ENCODE peak calls at places on chromosomes 12 and 14, in seven cellular contexts. V is H1, T is H9, J is HCT116, I is IMR-90, E is osteoblast, S is fibroblast of lung. O is an unnamed sample.

GRCh38 chr14:100623961-100624360 is 36.7 kb upstream of the BEGAIN start:
- DNase-seq in I (no peak), T (no peak), E (no peak), S (no peak), V (no peak), J (no peak), O (no peak)

GRCh38 chr12:7042847-7043246 is 17.7 kb upstream of the C1S start:
- DNase-seq in S (peak; percentile 16), V (no peak), T (no peak), I (peak; percentile 29), E (peak; percentile 84), J (peak; percentile 56), O (peak; percentile 70)

GRCh38 chr14:100531152-100531551 is 56.1 kb downstream of the BEGAIN start:
- DNase-seq in T (no peak), I (no peak), J (no peak), E (peak; percentile 76), S (no peak), V (no peak), O (no peak)

GRCh38 chr12:130204441-130204840 is 42.2 kb downstream of the FZD10 start:
- DNase-seq in E (no peak), J (no peak), I (no peak), T (no peak), V (no peak), S (no peak), O (no peak)

GRCh38 chr12:13152281-13152680 is 44.2 kb upstream of the EMP1 start:
- DNase-seq in I (no peak), E (no peak), V (no peak), S (no peak), T (no peak), J (no peak), O (no peak)

GRCh38 chr14:47917344-47917954 is 242.0 kb upstream of the MDGA2 start:
- DNase-seq in S (peak; percentile 25), J (peak; percentile 28), E (no peak), T (peak; percentile 29), I (peak; percentile 13), V (peak; percentile 21), O (peak; percentile 77)

GRCh38 chr12:95574799-95575452 is 23.6 kb upstream of the USP44 start:
- DNase-seq in S (peak; percentile 32), I (peak; percentile 64), E (peak; percentile 58), V (no peak), J (peak; percentile 49), T (no peak), O (peak; percentile 79)

GRCh38 chr12:76020731-76021672 is 10.6 kb downstream of the PHLDA1 start:
- DNase-seq in J (peak; percentile 84), V (no peak), S (peak; percentile 99), E (peak; percentile 82), T (no peak), I (peak; percentile 99), O (no peak)

GRCh38 chr14:35384386-35385041 is 20.0 kb downstream of the NFKBIA start:
- DNase-seq in E (peak; percentile 91), V (no peak), I (peak; percentile 99), J (no peak), T (no peak), S (peak; percentile 96), O (no peak)

GRCh38 chr12:44000309-44000952 is 164.6 kb downstream of the TMEM117 start:
- DNase-seq in J (peak; percentile 60), I (peak; percentile 31), S (peak; percentile 25), T (peak; percentile 86), V (peak; percentile 56), E (peak; percentile 58), O (peak; percentile 89)

GRCh38 chr12:34397591-34398365 is 375.5 kb downstream of the ALG10 start:
- DNase-seq in S (no peak), T (peak; percentile 10), I (no peak), V (no peak), E (no peak), J (no peak), O (no peak)

GRCh38 chr14:55104051-55104954 is 24.7 kb upstream of the LGALS3 start:
- DNase-seq in J (no peak), E (no peak), I (no peak), S (no peak), T (no peak), V (no peak), O (no peak)

GRCh38 chr14:47276931-47277330 is 398.5 kb downstream of the MDGA2 start:
- DNase-seq in J (no peak), E (no peak), I (no peak), V (no peak), T (no peak), S (no peak), O (peak; percentile 6)

GRCh38 chr14:76977793-76978730 is 50.4 kb downstream of the IRF2BPL start:
- DNase-seq in I (peak; percentile 91), T (no peak), S (peak; percentile 62), V (no peak), J (no peak), E (no peak), O (no peak)

GRCh38 chr12:20369164-20370000 is 1.0 kb downstream of the PDE3A start:
- DNase-seq in V (peak; percentile 5), T (peak; percentile 75), J (no peak), S (peak; percentile 76), E (peak; percentile 88), I (peak; percentile 39), O (peak; percentile 79)

GRCh38 chr12:103742349-103742784 is 98.7 kb downstream of the NT5DC3 start:
- DNase-seq in T (no peak), I (no peak), J (no peak), V (no peak), S (peak; percentile 25), E (no peak), O (peak; percentile 3)

GRCh38 chr12:105079011-105079570 is 5.2 kb downstream of the ALDH1L2 start:
- DNase-seq in E (no peak), T (no peak), S (no peak), J (no peak), V (no peak), I (no peak), O (no peak)

GRCh38 chr12:26121323-26121740 is 3.5 kb downstream of the BHLHE41 start:
- DNase-seq in I (no peak), J (no peak), V (no peak), E (no peak), S (peak; percentile 24), T (no peak), O (peak; percentile 72)

GRCh38 chr14:99093532-99094517 is 178.2 kb downstream of the BCL11B start:
- DNase-seq in T (no peak), V (no peak), J (no peak), E (no peak), S (no peak), I (no peak), O (peak; percentile 27)

GRCh38 chr12:57765698-57766463 is 997 bp downstream of the CYP27B1 start:
- DNase-seq in S (no peak), T (peak; percentile 48), J (no peak), V (no peak), E (peak; percentile 73), I (no peak), O (peak; percentile 36)

GRCh38 chr14:58701576-58701975 is 63.8 kb downstream of the DACT1 start:
- DNase-seq in I (no peak), V (no peak), T (no peak), E (no peak), J (no peak), S (no peak), O (no peak)

GRCh38 chr14:73740921-73741326 is 26.7 kb upstream of the PNMA1 start:
- DNase-seq in V (no peak), T (peak; percentile 86), J (peak; percentile 61), S (no peak), I (no peak), E (peak; percentile 80), O (peak; percentile 64)

GRCh38 chr14:73739899-73740685 is 25.9 kb upstream of the PNMA1 start:
- DNase-seq in S (no peak), I (no peak), V (no peak), J (no peak), E (no peak), T (peak; percentile 16), O (no peak)

GRCh38 chr14:73736842-73737241 is 22.7 kb upstream of the PNMA1 start:
- DNase-seq in J (no peak), E (peak; percentile 39), S (no peak), V (no peak), T (peak; percentile 23), I (no peak), O (no peak)

GRCh38 chr14:73739174-73739898 is 25.2 kb upstream of the PNMA1 start:
- DNase-seq in I (no peak), V (no peak), J (no peak), E (peak; percentile 64), T (peak; percentile 23), S (no peak), O (no peak)

GRCh38 chr14:73738518-73739173 is 24.5 kb upstream of the PNMA1 start:
- DNase-seq in T (peak; percentile 16), S (no peak), V (no peak), I (no peak), E (peak; percentile 25), J (no peak), O (no peak)
- H4K20me1 ChIP-seq in T (no peaks in the 10 kb centered on the region), S (no peaks in the 10 kb centered on the region), V (peaks cover 6% of the 10 kb centered on the region), I (peaks cover 65% of the 10 kb centered on the region), E (peaks cover 58% of the 10 kb centered on the region), J (peaks cover 3% of the 10 kb centered on the region), O (peaks cover 2% of the 10 kb centered on the region)

GRCh38 chr12:91394903-91395302 is 212.3 kb upstream of the DCN start:
- DNase-seq in J (no peak), S (no peak), V (no peak), I (no peak), T (no peak), E (no peak), O (no peak)
- H4K20me1 ChIP-seq in J (no peaks in the 10 kb centered on the region), S (no peaks in the 10 kb centered on the region), V (no peaks in the 10 kb centered on the region), I (no peaks in the 10 kb centered on the region), T (no peaks in the 10 kb centered on the region), E (no peaks in the 10 kb centered on the region), O (no peaks in the 10 kb centered on the region)

GRCh38 chr12:24060089-24060488 is 110.6 kb upstream of the SOX5 start:
- DNase-seq in E (no peak), V (no peak), I (no peak), T (no peak), J (no peak), S (no peak), O (no peak)
- H4K20me1 ChIP-seq in E (no peaks in the 10 kb centered on the region), V (no peaks in the 10 kb centered on the region), I (no peaks in the 10 kb centered on the region), T (no peaks in the 10 kb centered on the region), J (no peaks in the 10 kb centered on the region), S (no peaks in the 10 kb centered on the region), O (no peaks in the 10 kb centered on the region)

GRCh38 chr12:24907464-24907863 is 41.4 kb downstream of the BCAT1 start:
- DNase-seq in I (no peak), V (no peak), S (no peak), E (no peak), J (no peak), T (no peak), O (no peak)

GRCh38 chr12:24911284-24911791 is 37.6 kb downstream of the BCAT1 start:
- DNase-seq in S (peak; percentile 94), V (no peak), I (peak; percentile 98), T (no peak), E (peak; percentile 83), J (no peak), O (no peak)

GRCh38 chr12:24913130-24913529 is 35.8 kb downstream of the BCAT1 start:
- DNase-seq in T (no peak), I (no peak), S (no peak), J (no peak), V (no peak), E (no peak), O (no peak)

GRCh38 chr12:24905431-24905830 is 43.5 kb downstream of the BCAT1 start:
- DNase-seq in V (no peak), S (peak; percentile 39), J (no peak), E (peak; percentile 72), I (peak; percentile 67), T (no peak), O (no peak)

GRCh38 chr12:24909667-24910066 is 39.2 kb downstream of the BCAT1 start:
- DNase-seq in J (no peak), S (peak; percentile 95), T (no peak), E (peak; percentile 86), I (peak; percentile 97), V (no peak), O (no peak)
- H4K20me1 ChIP-seq in J (no peaks in the 10 kb centered on the region), S (no peaks in the 10 kb centered on the region), T (no peaks in the 10 kb centered on the region), E (no peaks in the 10 kb centered on the region), I (peaks cover 29% of the 10 kb centered on the region), V (peaks cover 6% of the 10 kb centered on the region), O (peaks cover 13% of the 10 kb centered on the region)